ENCODE peak calls at places on chromosomes 13 and 19, in seven cellular contexts. One of them, this sample, is unnamed.

GRCh38 chr19:31402931-31403330 is 53.7 kb upstream of the TSHZ3 start:
- DNase-seq in dorsolateral prefrontal cortex: no peak
- DNase-seq in uterus: no peak
- DNase-seq in aorta: no peak
- DNase-seq in effector memory CD4-positive, alpha-beta T cell: no peak
- DNase-seq in heart right ventricle: no peak
- DNase-seq in lung: no peak
- DNase-seq in this sample: no peak

GRCh38 chr13:72204291-72204690 is 337.3 kb upstream of the DACH1 start:
- DNase-seq in dorsolateral prefrontal cortex: no peak
- DNase-seq in uterus: no peak
- DNase-seq in aorta: no peak
- DNase-seq in effector memory CD4-positive, alpha-beta T cell: no peak
- DNase-seq in heart right ventricle: no peak
- DNase-seq in lung: no peak
- DNase-seq in this sample: no peak

GRCh38 chr13:113421673-113422270 is 31.5 kb downstream of the ADPRHL1 start:
- DNase-seq in dorsolateral prefrontal cortex: no peak
- DNase-seq in uterus: peak
- DNase-seq in aorta: peak
- DNase-seq in effector memory CD4-positive, alpha-beta T cell: no peak
- DNase-seq in heart right ventricle: no peak
- DNase-seq in lung: no peak
- DNase-seq in this sample: no peak

GRCh38 chr19:1101337-1101698 is 2.5 kb upstream of the GPX4 start:
- DNase-seq in dorsolateral prefrontal cortex: no peak
- DNase-seq in uterus: peak
- DNase-seq in aorta: no peak
- DNase-seq in effector memory CD4-positive, alpha-beta T cell: no peak
- DNase-seq in heart right ventricle: peak
- DNase-seq in lung: peak
- DNase-seq in this sample: no peak

GRCh38 chr19:7705387-7706187 is 3.7 kb upstream of the FCER2 start:
- DNase-seq in dorsolateral prefrontal cortex: no peak
- DNase-seq in uterus: no peak
- DNase-seq in aorta: no peak
- DNase-seq in effector memory CD4-positive, alpha-beta T cell: peak
- DNase-seq in heart right ventricle: peak
- DNase-seq in lung: peak
- DNase-seq in this sample: no peak

GRCh38 chr13:27283906-27284523 is 13.4 kb downstream of the RASL11A start:
- DNase-seq in dorsolateral prefrontal cortex: peak
- DNase-seq in uterus: no peak
- DNase-seq in aorta: no peak
- DNase-seq in effector memory CD4-positive, alpha-beta T cell: no peak
- DNase-seq in heart right ventricle: no peak
- DNase-seq in lung: no peak
- DNase-seq in this sample: no peak

GRCh38 chr19:875265-875879 is 15.9 kb downstream of the CFD start:
- DNase-seq in dorsolateral prefrontal cortex: no peak
- DNase-seq in uterus: no peak
- DNase-seq in aorta: no peak
- DNase-seq in effector memory CD4-positive, alpha-beta T cell: no peak
- DNase-seq in heart right ventricle: no peak
- DNase-seq in lung: no peak
- DNase-seq in this sample: no peak

GRCh38 chr19:4877753-4878490 is 10.5 kb upstream of the PLIN3 start:
- DNase-seq in dorsolateral prefrontal cortex: peak
- DNase-seq in uterus: no peak
- DNase-seq in aorta: peak
- DNase-seq in effector memory CD4-positive, alpha-beta T cell: no peak
- DNase-seq in heart right ventricle: no peak
- DNase-seq in lung: no peak
- DNase-seq in this sample: peak

GRCh38 chr13:43815204-43815603 is 28.4 kb upstream of the ENOX1 start:
- DNase-seq in dorsolateral prefrontal cortex: no peak
- DNase-seq in uterus: no peak
- DNase-seq in aorta: no peak
- DNase-seq in effector memory CD4-positive, alpha-beta T cell: no peak
- DNase-seq in heart right ventricle: peak
- DNase-seq in lung: no peak
- DNase-seq in this sample: no peak

GRCh38 chr19:8608858-8609209 is 1.7 kb downstream of the ADAMTS10 start:
- DNase-seq in dorsolateral prefrontal cortex: no peak
- DNase-seq in uterus: no peak
- DNase-seq in aorta: no peak
- DNase-seq in effector memory CD4-positive, alpha-beta T cell: no peak
- DNase-seq in heart right ventricle: no peak
- DNase-seq in lung: no peak
- DNase-seq in this sample: no peak

GRCh38 chr13:62123409-62123808 is 707.8 kb upstream of the PCDH20 start:
- DNase-seq in dorsolateral prefrontal cortex: no peak
- DNase-seq in uterus: no peak
- DNase-seq in aorta: no peak
- DNase-seq in effector memory CD4-positive, alpha-beta T cell: no peak
- DNase-seq in heart right ventricle: no peak
- DNase-seq in lung: no peak
- DNase-seq in this sample: no peak

GRCh38 chr13:103283451-103283820 is 217.2 kb upstream of the SLC10A2 start:
- DNase-seq in dorsolateral prefrontal cortex: no peak
- DNase-seq in uterus: no peak
- DNase-seq in aorta: no peak
- DNase-seq in effector memory CD4-positive, alpha-beta T cell: no peak
- DNase-seq in heart right ventricle: no peak
- DNase-seq in lung: no peak
- DNase-seq in this sample: no peak

GRCh38 chr19:41859213-41859617 is 840 bp upstream of the RPS19 start:
- DNase-seq in dorsolateral prefrontal cortex: no peak
- DNase-seq in uterus: no peak
- DNase-seq in aorta: no peak
- DNase-seq in effector memory CD4-positive, alpha-beta T cell: no peak
- DNase-seq in heart right ventricle: no peak
- DNase-seq in lung: no peak
- DNase-seq in this sample: no peak

DNA sequence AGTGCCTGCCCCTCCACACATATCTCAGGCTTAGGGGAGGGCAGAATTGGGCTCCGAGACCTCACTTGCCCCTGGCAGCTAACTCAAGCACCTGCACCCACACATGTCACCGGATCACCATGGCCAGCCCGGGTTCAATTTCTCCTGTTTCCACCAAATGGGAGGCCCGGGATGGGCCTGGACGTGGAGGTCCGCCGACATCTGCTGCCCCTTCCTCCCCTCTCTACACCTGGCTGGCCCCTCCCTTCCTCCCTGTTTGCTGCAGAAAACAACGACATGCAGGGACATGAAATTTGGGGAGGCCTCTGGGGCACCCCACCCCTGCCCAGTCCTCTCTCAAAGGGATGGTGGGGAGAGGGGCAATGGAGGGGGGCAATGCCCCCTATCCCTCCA is 1.3 kb downstream of the PRKD2 start:
- DNase-seq in dorsolateral prefrontal cortex: no peak
- DNase-seq in uterus: no peak
- DNase-seq in aorta: no peak
- DNase-seq in effector memory CD4-positive, alpha-beta T cell: no peak
- DNase-seq in heart right ventricle: no peak
- DNase-seq in lung: no peak
- DNase-seq in this sample: no peak
- H3K27ac ChIP-seq in dorsolateral prefrontal cortex: no peak
- H3K27ac ChIP-seq in uterus: peak
- H3K27ac ChIP-seq in aorta: no peak
- H3K27ac ChIP-seq in effector memory CD4-positive, alpha-beta T cell: peak
- H3K27ac ChIP-seq in heart right ventricle: peak
- H3K27ac ChIP-seq in lung: peak
- H3K27ac ChIP-seq in this sample: no peak

GRCh38 chr13:105074756-105075155 is 1460.7 kb downstream of the EFNB2 start:
- DNase-seq in dorsolateral prefrontal cortex: no peak
- DNase-seq in uterus: no peak
- DNase-seq in aorta: no peak
- DNase-seq in effector memory CD4-positive, alpha-beta T cell: no peak
- DNase-seq in heart right ventricle: no peak
- DNase-seq in lung: no peak
- DNase-seq in this sample: no peak

GRCh38 chr13:105069106-105069505 is 1466.4 kb downstream of the EFNB2 start:
- DNase-seq in dorsolateral prefrontal cortex: no peak
- DNase-seq in uterus: no peak
- DNase-seq in aorta: no peak
- DNase-seq in effector memory CD4-positive, alpha-beta T cell: no peak
- DNase-seq in heart right ventricle: no peak
- DNase-seq in lung: no peak
- DNase-seq in this sample: no peak

GRCh38 chr13:105073041-105073440 is 1462.4 kb downstream of the EFNB2 start:
- DNase-seq in dorsolateral prefrontal cortex: no peak
- DNase-seq in uterus: no peak
- DNase-seq in aorta: no peak
- DNase-seq in effector memory CD4-positive, alpha-beta T cell: no peak
- DNase-seq in heart right ventricle: no peak
- DNase-seq in lung: no peak
- DNase-seq in this sample: no peak

GRCh38 chr13:105070452-105070851 is 1465.0 kb downstream of the EFNB2 start:
- DNase-seq in dorsolateral prefrontal cortex: no peak
- DNase-seq in uterus: no peak
- DNase-seq in aorta: no peak
- DNase-seq in effector memory CD4-positive, alpha-beta T cell: no peak
- DNase-seq in heart right ventricle: no peak
- DNase-seq in lung: no peak
- DNase-seq in this sample: no peak
- H3K27ac ChIP-seq in dorsolateral prefrontal cortex: no peak
- H3K27ac ChIP-seq in uterus: no peak
- H3K27ac ChIP-seq in aorta: no peak
- H3K27ac ChIP-seq in effector memory CD4-positive, alpha-beta T cell: no peak
- H3K27ac ChIP-seq in heart right ventricle: no peak
- H3K27ac ChIP-seq in lung: no peak
- H3K27ac ChIP-seq in this sample: no peak

DNA sequence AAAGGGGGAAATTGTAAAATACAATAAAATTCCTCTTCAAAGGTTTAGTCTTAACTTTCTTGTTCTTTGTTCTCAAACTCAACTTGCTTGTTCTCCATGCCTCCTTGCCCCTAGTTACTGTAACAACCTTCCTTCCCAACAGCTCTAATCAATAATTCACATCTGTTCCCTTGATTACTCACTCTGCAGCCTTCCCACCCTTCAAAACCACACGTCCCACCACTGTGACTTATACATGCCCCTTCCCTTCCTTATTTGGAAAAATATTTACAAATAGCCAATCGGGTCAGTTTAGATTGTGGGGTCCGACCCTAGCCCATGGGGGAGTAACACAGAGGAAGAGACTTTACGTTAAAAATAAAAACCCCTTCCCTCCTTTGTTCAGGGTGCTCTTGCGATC is 622 bp upstream of the ZNF93 start:
- DNase-seq in dorsolateral prefrontal cortex: no peak
- DNase-seq in uterus: no peak
- DNase-seq in aorta: no peak
- DNase-seq in effector memory CD4-positive, alpha-beta T cell: no peak
- DNase-seq in heart right ventricle: no peak
- DNase-seq in lung: no peak
- DNase-seq in this sample: no peak
- H3K27ac ChIP-seq in dorsolateral prefrontal cortex: no peak
- H3K27ac ChIP-seq in uterus: peak
- H3K27ac ChIP-seq in aorta: no peak
- H3K27ac ChIP-seq in effector memory CD4-positive, alpha-beta T cell: peak
- H3K27ac ChIP-seq in heart right ventricle: peak
- H3K27ac ChIP-seq in lung: no peak
- H3K27ac ChIP-seq in this sample: no peak

DNA sequence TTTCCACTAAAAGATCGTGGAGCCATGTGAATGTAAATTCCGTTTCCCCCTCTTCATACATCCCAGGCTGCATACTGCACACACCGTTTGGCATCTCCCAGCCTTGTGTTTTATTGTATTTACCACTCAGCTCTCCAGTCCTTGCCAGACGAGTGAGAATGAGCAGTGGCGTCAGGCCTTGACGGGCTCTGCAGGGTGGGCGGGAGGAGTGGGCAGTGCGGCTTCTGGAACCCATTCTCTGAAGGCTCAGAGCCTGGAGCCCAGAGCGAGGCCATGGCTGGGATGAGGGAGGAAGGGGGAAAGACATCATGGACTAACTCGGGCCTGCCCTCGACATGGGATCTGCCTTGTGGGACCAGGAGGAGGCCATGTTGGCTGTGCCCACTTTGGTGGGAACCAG is 25.1 kb downstream of the BICRA start:
- DNase-seq in dorsolateral prefrontal cortex: no peak
- DNase-seq in uterus: no peak
- DNase-seq in aorta: no peak
- DNase-seq in effector memory CD4-positive, alpha-beta T cell: no peak
- DNase-seq in heart right ventricle: no peak
- DNase-seq in lung: no peak
- DNase-seq in this sample: no peak
- H3K27ac ChIP-seq in dorsolateral prefrontal cortex: no peak
- H3K27ac ChIP-seq in uterus: peak
- H3K27ac ChIP-seq in aorta: no peak
- H3K27ac ChIP-seq in effector memory CD4-positive, alpha-beta T cell: no peak
- H3K27ac ChIP-seq in heart right ventricle: peak
- H3K27ac ChIP-seq in lung: no peak
- H3K27ac ChIP-seq in this sample: no peak

GRCh38 chr19:11195681-11196080 is 1.7 kb downstream of the KANK2 start:
- DNase-seq in dorsolateral prefrontal cortex: no peak
- DNase-seq in uterus: no peak
- DNase-seq in aorta: no peak
- DNase-seq in effector memory CD4-positive, alpha-beta T cell: no peak
- DNase-seq in heart right ventricle: no peak
- DNase-seq in lung: no peak
- DNase-seq in this sample: no peak

GRCh38 chr19:11194657-11195056 is 2.7 kb downstream of the KANK2 start:
- DNase-seq in dorsolateral prefrontal cortex: no peak
- DNase-seq in uterus: no peak
- DNase-seq in aorta: no peak
- DNase-seq in effector memory CD4-positive, alpha-beta T cell: no peak
- DNase-seq in heart right ventricle: no peak
- DNase-seq in lung: no peak
- DNase-seq in this sample: no peak

GRCh38 chr19:11194173-11194572 is 3.2 kb downstream of the KANK2 start:
- DNase-seq in dorsolateral prefrontal cortex: no peak
- DNase-seq in uterus: no peak
- DNase-seq in aorta: no peak
- DNase-seq in effector memory CD4-positive, alpha-beta T cell: no peak
- DNase-seq in heart right ventricle: no peak
- DNase-seq in lung: no peak
- DNase-seq in this sample: no peak

GRCh38 chr19:11196406-11197287 is 698 bp downstream of the KANK2 start:
- DNase-seq in dorsolateral prefrontal cortex: no peak
- DNase-seq in uterus: peak
- DNase-seq in aorta: peak
- DNase-seq in effector memory CD4-positive, alpha-beta T cell: no peak
- DNase-seq in heart right ventricle: peak
- DNase-seq in lung: peak
- DNase-seq in this sample: no peak

DNA sequence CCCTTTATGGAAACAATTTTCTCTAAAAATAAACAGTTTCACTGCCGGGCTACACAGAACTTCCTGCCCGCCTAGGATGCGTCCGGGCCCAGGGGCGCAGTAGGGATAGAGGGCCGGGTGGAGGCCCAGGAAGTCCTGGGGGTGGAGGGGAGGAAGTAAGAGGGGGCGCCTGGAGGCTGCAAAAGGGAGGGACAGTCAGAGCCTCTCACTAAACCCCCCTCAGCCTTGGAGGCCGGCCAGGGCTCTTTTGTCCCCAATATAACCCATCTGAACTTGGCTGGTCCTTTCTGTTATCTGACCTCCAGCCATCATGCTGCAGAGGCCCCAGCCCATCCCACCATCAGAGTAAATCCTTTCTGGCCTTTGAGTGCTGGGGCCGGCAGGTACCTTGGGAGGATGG is 2.2 kb downstream of the KANK2 start:
- DNase-seq in dorsolateral prefrontal cortex: no peak
- DNase-seq in uterus: no peak
- DNase-seq in aorta: no peak
- DNase-seq in effector memory CD4-positive, alpha-beta T cell: no peak
- DNase-seq in heart right ventricle: peak
- DNase-seq in lung: no peak
- DNase-seq in this sample: no peak
- H3K27ac ChIP-seq in dorsolateral prefrontal cortex: no peak
- H3K27ac ChIP-seq in uterus: peak
- H3K27ac ChIP-seq in aorta: peak
- H3K27ac ChIP-seq in effector memory CD4-positive, alpha-beta T cell: no peak
- H3K27ac ChIP-seq in heart right ventricle: peak
- H3K27ac ChIP-seq in lung: peak
- H3K27ac ChIP-seq in this sample: peak